ENCODE peak calls at places on chromosomes 2 and 18, in six cellular contexts. T is brain microvascular endothelial cell, W is H7, B is breast epithelium, X is HCT116, D is vagina. V is an unnamed sample.
A peak's percentile ranks its signal among the peaks of the same experiment; 100 is the strongest.

GRCh38 chr2:86211796-86212188 is 12.5 kb downstream of the MRPL35 start:
- DNase-seq in X (no peak), W (no peak), D (no peak), T (no peak), B (no peak), V (no peak)

GRCh38 chr2:98379311-98380202 is 33.3 kb downstream of the CNGA3 start:
- DNase-seq in T (no peak), B (no peak), D (no peak), W (no peak), X (no peak), V (peak; percentile 5)

GRCh38 chr2:162126145-162126926 is 25.7 kb downstream of the GCG start:
- DNase-seq in T (no peak), X (no peak), B (no peak), W (no peak), D (no peak), V (peak; percentile 18)

GRCh38 chr18:9017170-9017899 is 85.2 kb upstream of the NDUFV2 start:
- DNase-seq in D (no peak), X (peak; percentile 90), B (peak; percentile 64), T (peak; percentile 90), W (peak; percentile 86), V (peak; percentile 96)

GRCh38 chr2:181074457-181074856 is 94.1 kb downstream of the UBE2E3 start:
- DNase-seq in D (no peak), W (no peak), X (no peak), T (no peak), B (no peak), V (peak; percentile 37)

GRCh38 chr2:18545384-18545783 is 15.1 kb downstream of the RDH14 start:
- DNase-seq in T (peak; percentile 83), W (no peak), X (no peak), D (no peak), B (no peak), V (peak; percentile 91)

GRCh38 chr2:46067501-46068292 is 229.5 kb upstream of the EPAS1 start:
- DNase-seq in D (no peak), B (no peak), T (peak; percentile 97), W (no peak), X (no peak), V (peak; percentile 89)

GRCh38 chr18:63817441-63818051 is 42.3 kb downstream of the SERPINB7 start:
- DNase-seq in T (peak; percentile 41), B (no peak), D (no peak), X (no peak), W (no peak), V (peak; percentile 67)

GRCh38 chr18:57352271-57352701 is at the start of gene ST8SIA3:
- DNase-seq in D (no peak), T (no peak), X (no peak), W (peak; percentile 84), B (no peak), V (no peak)

GRCh38 chr2:172100080-172101007 is 2.4 kb downstream of the DLX2 start:
- DNase-seq in W (peak; percentile 78), T (no peak), B (no peak), X (no peak), D (no peak), V (no peak)

GRCh38 chr2:73588177-73588576 is 54.0 kb downstream of the NAT8 start:
- DNase-seq in D (no peak), W (no peak), B (no peak), X (no peak), T (no peak), V (no peak)

GRCh38 chr18:77165489-77166415 is 33.2 kb upstream of the MBP start:
- DNase-seq in B (no peak), W (peak; percentile 51), D (no peak), T (peak; percentile 27), X (no peak), V (peak; percentile 96)

GRCh38 chr2:1307670-1308069 is 105.6 kb upstream of the TPO start:
- DNase-seq in X (no peak), T (no peak), D (no peak), B (no peak), W (no peak), V (no peak)

GRCh38 chr2:201883970-201884369 is 77.6 kb downstream of the CDK15 start:
- DNase-seq in B (no peak), T (no peak), W (no peak), X (no peak), D (no peak), V (no peak)

GRCh38 chr2:145199052-145199451 is 679.1 kb upstream of the ZEB2 start:
- DNase-seq in D (no peak), W (no peak), T (no peak), B (no peak), X (no peak), V (no peak)

GRCh38 chr2:10763461-10763800 is 42.0 kb downstream of the ATP6V1C2 start:
- DNase-seq in D (no peak), B (no peak), W (no peak), X (no peak), T (no peak), V (no peak)

GRCh38 chr2:18378020-18378653 is 182.3 kb downstream of the RDH14 start:
- DNase-seq in D (no peak), W (peak; percentile 35), X (peak; percentile 19), B (no peak), T (peak; percentile 53), V (peak; percentile 52)

GRCh38 chr2:141554810-141555209 is 576.0 kb downstream of the LRP1B start:
- DNase-seq in D (no peak), W (no peak), X (peak; percentile 34), B (no peak), T (peak; percentile 11), V (peak; percentile 32)

GRCh38 chr2:134402385-134402784 is 148.5 kb downstream of the MGAT5 start:
- DNase-seq in W (no peak), B (no peak), T (peak; percentile 49), D (no peak), X (no peak), V (peak; percentile 97)

GRCh38 chr18:44079602-44080001 is 601.1 kb upstream of the SETBP1 start:
- DNase-seq in T (peak; percentile 79), B (no peak), X (no peak), W (no peak), D (no peak), V (peak; percentile 77)

GRCh38 chr18:21265971-21266673 is 24.1 kb downstream of the GREB1L start:
- DNase-seq in B (no peak), T (no peak), W (no peak), X (no peak), D (no peak), V (no peak)

GRCh38 chr2:140893685-140894084 is 1237.1 kb downstream of the LRP1B start:
- DNase-seq in W (no peak), B (no peak), X (no peak), T (peak; percentile 60), D (no peak), V (peak; percentile 89)

DNA sequence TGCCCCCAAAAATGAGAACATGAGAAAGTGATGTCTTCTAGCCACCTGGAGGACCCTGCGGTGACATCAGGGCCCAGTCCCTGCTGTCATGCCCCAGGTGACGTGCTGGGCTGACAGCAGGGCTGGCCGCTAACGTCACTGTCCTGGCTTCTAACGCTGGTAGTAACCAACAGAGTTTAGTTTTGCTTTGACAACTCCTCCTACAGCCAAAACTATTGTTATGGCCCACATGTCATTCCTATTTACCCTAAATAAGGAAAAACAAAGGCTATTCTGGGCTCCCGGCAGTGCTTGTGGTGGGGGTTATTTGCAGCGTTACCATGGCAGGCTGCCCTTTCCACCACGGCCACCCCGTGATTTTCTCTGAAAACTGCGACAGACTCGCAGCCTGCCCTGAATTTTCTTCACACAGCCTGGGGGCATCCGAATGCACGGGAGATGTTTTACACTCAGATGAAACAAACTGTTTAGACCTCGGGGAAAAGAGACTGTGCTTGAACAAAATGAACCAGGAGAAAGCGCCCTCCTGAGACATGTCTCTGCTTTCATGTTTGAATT is 115.2 kb downstream of the FAM210A start:
- DNase-seq in B (no peak), W (peak; percentile 75), D (peak; percentile 82), X (no peak), T (peak; percentile 66), V (peak; percentile 39)
- H3K4me3 ChIP-seq in B (peak overlapping the region; percentile 41), W (no peak overlapping the region), D (peak overlapping the region; percentile 37), X (no peak overlapping the region), T (peak overlapping the region; percentile 20), V (peak overlapping the region; percentile 6)

GRCh38 chr18:74541703-74542555 is 7.6 kb downstream of the CNDP1 start:
- DNase-seq in D (no peak), T (no peak), B (no peak), W (peak; percentile 5), X (no peak), V (no peak)

GRCh38 chr18:74546007-74546406 is 11.7 kb downstream of the CNDP1 start:
- DNase-seq in X (no peak), B (no peak), T (no peak), W (no peak), D (no peak), V (no peak)

GRCh38 chr18:74540689-74541421 is 6.6 kb downstream of the CNDP1 start:
- DNase-seq in W (no peak), X (no peak), T (no peak), D (no peak), B (no peak), V (no peak)

GRCh38 chr18:74546751-74547530 is 12.6 kb downstream of the CNDP1 start:
- DNase-seq in W (no peak), B (no peak), X (no peak), T (no peak), D (no peak), V (peak; percentile 69)

DNA sequence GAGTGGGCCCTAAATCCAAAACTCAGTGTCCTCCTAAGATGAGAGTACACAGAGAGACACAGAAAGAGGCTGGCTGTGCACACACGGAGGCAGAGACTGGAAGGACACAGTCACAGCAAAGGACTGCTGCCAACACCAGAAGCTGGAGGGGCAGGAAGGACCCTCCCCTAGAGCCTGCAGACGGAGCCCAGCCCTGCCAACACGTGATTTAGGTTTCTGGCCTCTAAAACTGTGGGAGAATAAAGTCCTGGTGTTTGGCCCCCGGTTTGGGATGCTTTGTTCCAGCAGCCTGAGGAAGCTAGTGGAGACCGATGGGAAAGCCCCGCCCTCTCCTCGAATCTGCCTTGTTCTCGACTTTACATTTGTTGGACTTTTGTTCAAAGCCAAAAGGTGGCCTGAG is 10.6 kb downstream of the CNDP1 start:
- DNase-seq in W (no peak), D (no peak), X (no peak), B (no peak), T (no peak), V (no peak)
- H3K4me3 ChIP-seq in W (no peak overlapping the region), D (no peak overlapping the region), X (no peak overlapping the region), B (no peak overlapping the region), T (no peak overlapping the region), V (no peak overlapping the region)

DNA sequence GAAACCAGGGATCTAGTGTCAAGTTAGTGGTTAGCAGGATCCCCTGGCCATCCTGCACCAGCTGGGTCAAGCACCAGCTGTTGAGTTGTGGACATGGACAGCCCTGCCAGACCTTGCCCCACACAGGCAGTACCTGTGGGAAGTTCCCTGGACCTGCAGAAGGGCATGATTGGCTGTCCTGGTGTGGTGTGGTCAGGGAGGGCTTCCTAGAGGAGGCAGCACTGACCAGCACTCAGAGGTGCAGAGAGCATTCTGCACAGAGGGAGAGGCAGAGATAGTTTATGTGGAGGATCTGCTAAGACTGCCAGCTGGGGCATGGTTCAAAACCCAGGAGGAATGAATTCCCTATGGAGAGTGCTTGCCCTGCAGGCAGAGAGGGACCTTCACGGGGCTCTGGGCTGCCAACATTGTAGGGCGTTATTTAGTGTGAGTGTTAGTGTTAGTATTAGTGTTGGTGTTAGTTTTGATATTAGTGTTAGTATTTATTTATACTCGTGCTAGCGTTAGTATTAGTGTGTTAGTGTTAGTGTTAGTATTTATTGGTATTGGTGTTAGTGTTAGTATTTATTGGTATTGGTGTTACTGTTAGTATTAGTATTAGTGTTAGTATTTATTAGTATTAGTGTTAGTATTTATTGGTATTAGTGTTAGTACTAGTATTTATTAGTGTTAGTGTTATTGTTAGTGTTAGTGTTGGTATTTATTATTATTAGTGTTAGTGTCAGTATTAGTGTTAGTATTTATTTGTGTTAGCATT is 31.9 kb downstream of the TWIST2 start:
- DNase-seq in B (no peak), X (no peak), T (no peak), D (no peak), W (no peak), V (no peak)
- H3K4me3 ChIP-seq in B (no peak overlapping the region), X (no peak overlapping the region), T (no peak overlapping the region), D (no peak overlapping the region), W (no peak overlapping the region), V (no peak overlapping the region)

GRCh38 chr2:60356346-60356745 is 197.1 kb downstream of the BCL11A start:
- DNase-seq in B (no peak), X (no peak), W (no peak), D (peak; percentile 77), T (no peak), V (no peak)
- H3K4me3 ChIP-seq in B (no peak overlapping the region), X (no peak overlapping the region), W (no peak overlapping the region), D (no peak overlapping the region), T (no peak overlapping the region), V (no peak overlapping the region)